ENCODE peak calls at places on chromosomes 12 and 14, in six cellular contexts. M is lower leg skin; U is AG08395; O is H7; W is NCI-H748 treated with DMSO at 0.1 percent for 48 hours; P is activated CD4-positive, alpha-beta T cell treated with anti-CD3 and anti-CD28 coated beads, Interleukin-2, amount 50 U/mL, for 1 hour. K is an unnamed sample.

GRCh38 chr14:68782091-68782981 is 10.5 kb downstream of the ZFP36L1 start:
- DNase-seq in W (no peak), U (no peak), M (peak), P (peak), O (peak), K (peak)

GRCh38 chr14:88616697-88617096 is 53.9 kb downstream of the ZC3H14 start:
- DNase-seq in W (no peak), O (no peak), U (no peak), P (no peak), M (no peak), K (no peak)

GRCh38 chr12:123024819-123025391 is 44.4 kb downstream of the ARL6IP4 start:
- DNase-seq in O (no peak), P (no peak), M (no peak), W (peak), U (no peak), K (no peak)

GRCh38 chr12:65999564-66000280 is 130.8 kb downstream of the LLPH start:
- DNase-seq in W (no peak), P (no peak), O (no peak), M (no peak), U (peak), K (no peak)

GRCh38 chr12:42410345-42410744 is 84.4 kb downstream of the PPHLN1 start:
- DNase-seq in U (no peak), O (no peak), M (no peak), W (no peak), P (no peak), K (no peak)

GRCh38 chr12:110869035-110869434 is 22.2 kb downstream of the CCDC63 start:
- DNase-seq in W (no peak), U (no peak), M (no peak), P (no peak), O (no peak), K (no peak)

GRCh38 chr14:77714926-77715325 is 7.0 kb downstream of the SLIRP start:
- DNase-seq in O (no peak), P (no peak), M (no peak), W (no peak), U (no peak), K (no peak)

GRCh38 chr12:131092911-131093901 is 139.5 kb downstream of the ADGRD1 start:
- DNase-seq in M (peak), P (no peak), O (peak), W (no peak), U (no peak), K (no peak)

GRCh38 chr12:114747156-114747555 is 63.2 kb upstream of the TBX3 start:
- DNase-seq in W (no peak), O (no peak), U (peak), P (no peak), M (no peak), K (no peak)

GRCh38 chr12:78035913-78036658 is 205.4 kb downstream of the NAV3 start:
- DNase-seq in W (peak), U (peak), M (no peak), O (no peak), P (no peak), K (no peak)

GRCh38 chr12:111685811-111686573 is at the start of the genes ACAD10 and BRAP:
- DNase-seq in W (peak), O (peak), P (peak), U (peak), M (peak), K (peak)

GRCh38 chr12:49448858-49449257 is 81.6 kb downstream of the SPATS2 start:
- DNase-seq in M (no peak), O (no peak), W (no peak), P (no peak), U (no peak), K (no peak)

GRCh38 chr12:106138279-106138645 is 492 bp downstream of the NUAK1 start:
- DNase-seq in U (no peak), W (no peak), M (peak), P (no peak), O (no peak), K (no peak)

GRCh38 chr12:51828951-51829581 is 19.5 kb downstream of the FIGNL2 start:
- DNase-seq in P (no peak), O (peak), M (no peak), U (no peak), W (no peak), K (no peak)

GRCh38 chr12:49827351-49828099 is 688 bp downstream of the NCKAP5L start:
- DNase-seq in W (peak), U (peak), M (peak), P (peak), O (peak), K (peak)

GRCh38 chr14:54554401-54554800 is 12.5 kb upstream of the SAMD4A start:
- DNase-seq in O (no peak), P (no peak), M (no peak), U (no peak), W (no peak), K (no peak)

GRCh38 chr12:49821375-49822287 is 6.6 kb downstream of the NCKAP5L start:
- DNase-seq in M (peak), O (no peak), W (no peak), P (no peak), U (no peak), K (no peak)

GRCh38 chr14:95227279-95227860 is 70.0 kb upstream of the DICER1 start:
- DNase-seq in O (no peak), U (no peak), M (peak), P (no peak), W (no peak), K (no peak)

GRCh38 chr14:80538633-80539375 is 327.5 kb upstream of the DIO2 start:
- DNase-seq in O (no peak), P (no peak), U (no peak), M (no peak), W (no peak), K (no peak)

GRCh38 chr12:17680220-17680619 is 409.8 kb downstream of the RERGL start:
- DNase-seq in P (no peak), W (no peak), O (no peak), U (no peak), M (no peak), K (no peak)

GRCh38 chr12:52804029-52804428 is 8.1 kb upstream of the KRT3 start:
- DNase-seq in O (no peak), M (no peak), U (no peak), W (no peak), P (no peak), K (no peak)

GRCh38 chr12:113862570-113863454 is 103.3 kb downstream of the RBM19 start:
- DNase-seq in W (peak), P (no peak), U (peak), M (no peak), O (no peak), K (no peak)

GRCh38 chr14:73888460-73888725 is 1.7 kb downstream of the ZNF410 start:
- DNase-seq in P (no peak), U (no peak), O (no peak), M (no peak), W (no peak), K (no peak)

GRCh38 chr12:48016373-48017020 is 12.2 kb upstream of the COL2A1 start:
- DNase-seq in W (no peak), U (no peak), O (no peak), P (no peak), M (no peak), K (no peak)

GRCh38 chr12:69243099-69244084 is 4.0 kb downstream of the CPSF6 start:
- DNase-seq in O (no peak), M (no peak), P (no peak), W (no peak), U (no peak), K (no peak)

GRCh38 chr12:24991209-24992049 is 42.5 kb upstream of the BCAT1 start:
- DNase-seq in U (peak), O (peak), P (no peak), W (peak), M (no peak), K (peak)

GRCh38 chr14:63564318-63564717 is 21.1 kb upstream of the PPP2R5E start:
- DNase-seq in M (peak), P (no peak), W (no peak), O (no peak), U (no peak), K (no peak)